ENCODE peak calls at places on chromosomes 5 and 9, in five cellular contexts. E is nephron progenitor cell, O is A549, A is neural progenitor cell, F is uterus. T is an unnamed sample.

GRCh38 chr5:22850981-22851380 is 2.2 kb downstream of the CDH12 start:
- DNase-seq in E (no peak), O (no peak), A (no peak), F (no peak), T (no peak)

GRCh38 chr9:37329576-37329975 is 92.9 kb upstream of the GRHPR start:
- DNase-seq in E (no peak), O (peak; percentile 17), A (peak; percentile 27), F (no peak), T (no peak)

GRCh38 chr9:21434202-21435014 is 5.8 kb upstream of the IFNA1 start:
- DNase-seq in E (peak; percentile 16), O (peak; percentile 28), A (peak; percentile 74), F (no peak), T (no peak)

GRCh38 chr5:75668988-75669760 is 48.1 kb downstream of the POC5 start:
- DNase-seq in E (no peak), O (peak; percentile 40), A (no peak), F (peak; percentile 20), T (no peak)

GRCh38 chr5:123752576-123752975 is 240.6 kb downstream of the CSNK1G3 start:
- DNase-seq in E (no peak), O (no peak), A (no peak), F (no peak), T (no peak)

GRCh38 chr5:180034564-180034963 is 37.0 kb downstream of the RNF130 start:
- DNase-seq in E (no peak), O (no peak), A (no peak), F (no peak), T (no peak)

GRCh38 chr9:98652302-98652701 is 56.4 kb downstream of the GABBR2 start:
- DNase-seq in E (no peak), O (no peak), A (no peak), F (no peak), T (no peak)

GRCh38 chr5:141508808-141509611 is 20.1 kb downstream of the PCDHGC5 start:
- DNase-seq in E (peak; percentile 86), O (no peak), A (peak; percentile 93), F (peak; percentile 81), T (peak; percentile 51)

GRCh38 chr5:95422842-95423241 is 31.7 kb downstream of the FAM81B start:
- DNase-seq in E (no peak), O (no peak), A (no peak), F (no peak), T (no peak)

GRCh38 chr5:2894347-2895135 is 143.1 kb upstream of the IRX2 start:
- DNase-seq in E (no peak), O (no peak), A (no peak), F (no peak), T (no peak)

GRCh38 chr9:97307091-97307490 is 368 bp upstream of the CCDC180 start:
- DNase-seq in E (peak; percentile 85), O (no peak), A (peak; percentile 97), F (peak; percentile 55), T (peak; percentile 72)

GRCh38 chr9:37952731-37953130 is 48.8 kb upstream of the SLC25A51 start:
- DNase-seq in E (no peak), O (peak; percentile 69), A (no peak), F (peak; percentile 61), T (no peak)

GRCh38 chr5:41794478-41794877 is 75.7 kb downstream of the OXCT1 start:
- DNase-seq in E (no peak), O (peak; percentile 5), A (no peak), F (no peak), T (no peak)

GRCh38 chr9:94874316-94874715 is 147.8 kb downstream of the AOPEP start:
- DNase-seq in E (no peak), O (no peak), A (no peak), F (no peak), T (no peak)

GRCh38 chr5:35046754-35047153 is 995 bp downstream of the AGXT2 start:
- DNase-seq in E (no peak), O (no peak), A (no peak), F (no peak), T (no peak)

GRCh38 chr5:135657536-135658307 is 78.9 kb upstream of the CXCL14 start:
- DNase-seq in E (no peak), O (no peak), A (no peak), F (no peak), T (no peak)

GRCh38 chr9:21974542-21975409 is 19.4 kb downstream of the CDKN2A start:
- DNase-seq in E (peak; percentile 75), O (no peak), A (peak; percentile 88), F (no peak), T (peak; percentile 69)

GRCh38 chr9:133496901-133497411 is 18.1 kb upstream of the SLC2A6 start:
- DNase-seq in E (peak; percentile 27), O (no peak), A (no peak), F (no peak), T (no peak)

GRCh38 chr9:93116049-93116961 is 17.7 kb downstream of the NINJ1 start:
- DNase-seq in E (no peak), O (no peak), A (no peak), F (peak; percentile 60), T (peak; percentile 12)

GRCh38 chr5:142618125-142618524 is 67.8 kb downstream of the FGF1 start:
- DNase-seq in E (no peak), O (no peak), A (no peak), F (no peak), T (no peak)

GRCh38 chr5:82952326-82952725 is 124.9 kb downstream of the TMEM167A start:
- DNase-seq in E (no peak), O (no peak), A (no peak), F (no peak), T (no peak)

GRCh38 chr9:69204869-69205268 is 30.8 kb downstream of the TJP2 start:
- DNase-seq in E (no peak), O (no peak), A (peak; percentile 8), F (no peak), T (no peak)

GRCh38 chr9:127938298-127938690 is 640 bp upstream of the DPM2 start:
- DNase-seq in E (no peak), O (no peak), A (no peak), F (no peak), T (no peak)

GRCh38 chr5:127587246-127587917 is 61.5 kb upstream of the CTXN3 start:
- DNase-seq in E (no peak), O (no peak), A (no peak), F (no peak), T (no peak)

GRCh38 chr5:36378551-36378950 is 76.8 kb upstream of the RANBP3L start:
- DNase-seq in E (no peak), O (no peak), A (no peak), F (no peak), T (no peak)

GRCh38 chr5:172792693-172793570 is 21.9 kb upstream of the DUSP1 start:
- DNase-seq in E (no peak), O (no peak), A (no peak), F (no peak), T (no peak)

GRCh38 chr5:149773245-149774095 is 43.4 kb downstream of the PPARGC1B start:
- DNase-seq in E (no peak), O (no peak), A (no peak), F (no peak), T (no peak)

GRCh38 chr5:150085191-150085912 is 1.0 kb downstream of the CSF1R start:
- DNase-seq in E (no peak), O (no peak), A (no peak), F (no peak), T (peak; percentile 34)

GRCh38 chr5:72608297-72608696 is 101.1 kb upstream of the ZNF366 start:
- DNase-seq in E (no peak), O (no peak), A (no peak), F (no peak), T (no peak)

GRCh38 chr5:135309391-135310327 is 89.4 kb downstream of the MACROH2A1 start:
- DNase-seq in E (no peak), O (no peak), A (no peak), F (no peak), T (no peak)

GRCh38 chr9:83649515-83649914 is 26.6 kb downstream of the IDNK start:
- DNase-seq in E (no peak), O (no peak), A (no peak), F (no peak), T (no peak)

GRCh38 chr5:77885501-77885900 is 109.4 kb upstream of the TBCA start:
- DNase-seq in E (no peak), O (no peak), A (no peak), F (no peak), T (no peak)
- TF ChIP-seq CTCF in E (no peak), O (no peak), A (no peak), F (no peak), T (no peak)

GRCh38 chr5:14752497-14753071 is 88.1 kb downstream of the OTULIN start:
- DNase-seq in E (no peak), O (no peak), A (no peak), F (no peak), T (no peak)
- TF ChIP-seq CTCF in E (no peak), O (no peak), A (no peak), F (no peak), T (no peak)

GRCh38 chr9:12426198-12426864 is 266.9 kb upstream of the TYRP1 start:
- DNase-seq in E (no peak), O (no peak), A (peak; percentile 38), F (no peak), T (no peak)
- TF ChIP-seq CTCF in E (peak; percentile 15), O (no peak), A (peak; percentile 59), F (no peak), T (no peak)

GRCh38 chr5:108830705-108831276 is 83.1 kb downstream of the FER start:
- DNase-seq in E (no peak), O (no peak), A (no peak), F (no peak), T (no peak)
- TF ChIP-seq CTCF in E (no peak), O (no peak), A (no peak), F (no peak), T (no peak)

DNA sequence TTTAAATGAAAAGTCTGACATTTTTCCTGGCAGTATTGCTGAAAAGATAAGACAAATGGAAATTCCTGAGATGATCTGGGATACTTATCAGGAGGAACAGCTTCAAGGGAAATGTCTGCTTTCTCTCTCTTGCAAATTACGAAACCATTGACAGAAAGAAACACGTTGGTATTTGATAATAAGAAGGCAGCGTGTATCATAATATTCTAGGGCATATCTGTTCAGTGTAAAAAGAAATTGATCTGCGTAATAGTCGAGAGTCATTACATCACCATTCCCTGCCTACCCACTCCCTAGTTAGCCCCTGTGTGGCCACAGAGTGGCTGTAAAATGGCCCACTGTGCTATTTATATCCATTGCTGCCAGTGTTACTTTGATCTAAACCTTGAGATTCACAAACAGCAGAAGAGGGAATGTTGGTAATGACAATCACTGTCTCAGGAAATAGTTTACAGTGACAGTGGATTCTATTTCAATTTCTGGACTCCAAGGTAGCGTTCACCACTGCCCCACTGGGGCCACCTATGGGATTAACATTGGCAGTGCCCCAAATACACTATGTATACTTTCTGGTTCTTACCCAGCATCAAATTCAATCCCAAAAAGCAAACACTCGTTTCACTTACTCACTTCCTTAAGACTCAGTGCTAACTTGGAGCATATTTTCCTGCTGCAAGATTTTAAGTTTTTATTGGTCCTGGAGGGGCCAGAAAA is 133.4 kb upstream of the GAS1 start:
- DNase-seq in E (no peak), O (peak; percentile 10), A (no peak), F (no peak), T (no peak)
- TF ChIP-seq CTCF in E (no peak), O (no peak), A (peak; percentile 18), F (no peak), T (peak; percentile 33)

GRCh38 chr5:171226096-171226495 is 83.0 kb upstream of the TLX3 start:
- DNase-seq in E (no peak), O (no peak), A (no peak), F (no peak), T (no peak)
- TF ChIP-seq CTCF in E (no peak), O (peak; percentile 28), A (peak; percentile 42), F (no peak), T (no peak)